ENCODE peak calls at places on chromosomes 6 and 20, in seven cellular contexts. D, S, H, X, G, I and B are unnamed samples.

GRCh38 chr6:137208279-137208678 is 10.9 kb downstream of the IFNGR1 start:
- DNase-seq in D (no peak), S (no peak), H (no peak), X (no peak), G (no peak), I (no peak), B (no peak)

GRCh38 chr20:47559141-47559540 is 57.5 kb downstream of the NCOA3 start:
- DNase-seq in D (no peak), S (no peak), H (no peak), X (no peak), G (no peak), I (no peak), B (peak; percentile 53)

GRCh38 chr6:127300411-127300810 is 33.7 kb downstream of the RNF146 start:
- DNase-seq in D (peak; percentile 20), S (no peak), H (peak; percentile 23), X (no peak), G (peak; percentile 43), I (no peak), B (peak; percentile 77)

GRCh38 chr6:168319279-168320051 is at the start of gene DACT2:
- DNase-seq in D (no peak), S (no peak), H (no peak), X (no peak), G (no peak), I (peak; percentile 30), B (peak; percentile 4)

GRCh38 chr6:137697267-137697938 is 169.7 kb upstream of the TNFAIP3 start:
- DNase-seq in D (no peak), S (no peak), H (peak; percentile 17), X (peak; percentile 70), G (peak; percentile 57), I (no peak), B (peak; percentile 87)

GRCh38 chr20:50798650-50799049 is 3.8 kb downstream of the BCAS4 start:
- DNase-seq in D (no peak), S (no peak), H (peak; percentile 28), X (no peak), G (peak; percentile 12), I (no peak), B (no peak)

GRCh38 chr6:11805259-11806053 is 26.9 kb upstream of the ADTRP start:
- DNase-seq in D (no peak), S (no peak), H (no peak), X (no peak), G (peak; percentile 52), I (no peak), B (no peak)

GRCh38 chr6:124372076-124372475 is 568.4 kb downstream of the NKAIN2 start:
- DNase-seq in D (no peak), S (no peak), H (no peak), X (no peak), G (no peak), I (no peak), B (no peak)

GRCh38 chr20:50149481-50150254 is 3.9 kb downstream of the PEDS1 start:
- DNase-seq in D (no peak), S (no peak), H (no peak), X (peak; percentile 65), G (no peak), I (no peak), B (no peak)

GRCh38 chr20:62688855-62689460 is 19.7 kb upstream of the NTSR1 start:
- DNase-seq in D (no peak), S (no peak), H (no peak), X (no peak), G (no peak), I (no peak), B (no peak)

GRCh38 chr20:52404676-52405075 is 213.1 kb upstream of the ZFP64 start:
- DNase-seq in D (no peak), S (no peak), H (no peak), X (no peak), G (no peak), I (no peak), B (no peak)

DNA sequence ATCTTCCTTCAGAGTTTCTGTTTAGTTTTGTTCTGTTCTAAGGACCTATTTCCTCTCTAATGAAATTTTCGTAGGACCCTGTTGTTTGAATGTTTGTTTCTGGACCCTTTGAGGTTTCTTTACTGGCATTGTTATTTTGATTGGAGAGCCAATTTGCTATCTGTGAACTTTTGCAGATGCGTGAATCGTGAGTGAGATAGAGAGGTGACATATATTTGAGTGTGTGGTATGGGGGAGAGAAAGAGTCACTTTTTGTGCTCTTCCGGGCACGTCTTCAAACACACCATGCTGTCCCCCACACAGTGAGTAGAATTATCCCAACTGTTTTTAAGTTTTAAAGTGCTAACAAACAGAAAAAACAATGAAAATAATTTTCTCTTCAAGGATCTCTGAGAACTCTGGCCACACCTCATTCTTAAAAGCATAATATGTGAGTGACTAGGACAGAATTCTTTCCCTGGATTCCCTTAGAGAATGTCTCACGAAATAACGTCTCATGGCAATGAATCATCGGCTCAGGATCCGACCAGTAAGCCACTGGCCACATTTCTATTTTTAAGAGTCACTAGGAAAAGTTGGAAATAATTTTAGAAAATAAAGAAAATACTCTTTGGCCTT is 235.6 kb upstream of the ZNF217 start:
- DNase-seq in D (peak; percentile 93), S (no peak), H (peak; percentile 99), X (no peak), G (peak; percentile 98), I (no peak), B (peak; percentile 97)
- H3K4me3 ChIP-seq in D (peak overlapping the region; percentile 11), S (peak overlapping the region; percentile 15), H (peak overlapping the region; percentile 61), X (no peak overlapping the region), G (peak overlapping the region; percentile 8), I (no peak overlapping the region), B (peak overlapping the region; percentile 38)

DNA sequence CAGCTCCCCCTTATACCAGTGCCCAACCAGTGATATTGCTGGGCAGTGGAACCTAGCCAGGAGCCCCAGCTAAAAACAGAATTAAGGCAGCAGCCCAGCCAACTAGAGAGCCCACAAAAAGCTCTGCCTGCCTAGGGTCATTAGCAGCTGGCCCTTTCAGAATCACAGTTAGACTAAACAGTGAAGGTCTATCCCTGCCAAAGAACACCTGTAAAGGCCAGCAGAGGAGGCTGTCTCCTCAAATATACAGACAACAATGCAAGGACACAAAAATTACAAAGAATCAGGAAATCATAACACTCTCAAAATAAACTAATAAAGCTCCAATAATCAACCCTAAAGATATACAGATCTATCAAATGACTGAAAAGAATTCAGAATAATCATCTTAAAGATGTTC is 77.8 kb upstream of the HTR1E start:
- DNase-seq in D (no peak), S (no peak), H (no peak), X (no peak), G (no peak), I (no peak), B (no peak)
- TF ChIP-seq CTCF in D (peak; percentile 12), S (no peak), H (no peak), X (no peak), G (no peak), I (no peak), B (no peak)

GRCh38 chr6:84077645-84078044 is 44.1 kb downstream of the MRAP2 start:
- DNase-seq in D (no peak), S (no peak), H (no peak), X (no peak), G (no peak), I (no peak), B (no peak)
- H3K4me3 ChIP-seq in D (no peak overlapping the region), S (no peak overlapping the region), H (no peak overlapping the region), X (no peak overlapping the region), G (no peak overlapping the region), I (no peak overlapping the region), B (no peak overlapping the region)

GRCh38 chr6:161200610-161201201 is 73.2 kb downstream of the AGPAT4 start:
- DNase-seq in D (no peak), S (no peak), H (no peak), X (no peak), G (no peak), I (no peak), B (no peak)
- TF ChIP-seq CTCF in D (peak; percentile 44), S (no peak), H (peak; percentile 38), X (no peak), G (no peak), I (no peak), B (peak; percentile 1)

GRCh38 chr6:142722010-142722409 is 223.0 kb downstream of the HIVEP2 start:
- DNase-seq in D (no peak), S (no peak), H (no peak), X (no peak), G (no peak), I (no peak), B (no peak)

GRCh38 chr6:142725024-142725770 is 219.8 kb downstream of the HIVEP2 start:
- DNase-seq in D (no peak), S (no peak), H (no peak), X (no peak), G (no peak), I (no peak), B (no peak)

GRCh38 chr6:142718667-142719191 is 226.2 kb downstream of the HIVEP2 start:
- DNase-seq in D (no peak), S (no peak), H (no peak), X (no peak), G (no peak), I (no peak), B (no peak)

GRCh38 chr6:142726616-142727015 is 218.4 kb downstream of the HIVEP2 start:
- DNase-seq in D (no peak), S (no peak), H (no peak), X (no peak), G (no peak), I (no peak), B (no peak)

DNA sequence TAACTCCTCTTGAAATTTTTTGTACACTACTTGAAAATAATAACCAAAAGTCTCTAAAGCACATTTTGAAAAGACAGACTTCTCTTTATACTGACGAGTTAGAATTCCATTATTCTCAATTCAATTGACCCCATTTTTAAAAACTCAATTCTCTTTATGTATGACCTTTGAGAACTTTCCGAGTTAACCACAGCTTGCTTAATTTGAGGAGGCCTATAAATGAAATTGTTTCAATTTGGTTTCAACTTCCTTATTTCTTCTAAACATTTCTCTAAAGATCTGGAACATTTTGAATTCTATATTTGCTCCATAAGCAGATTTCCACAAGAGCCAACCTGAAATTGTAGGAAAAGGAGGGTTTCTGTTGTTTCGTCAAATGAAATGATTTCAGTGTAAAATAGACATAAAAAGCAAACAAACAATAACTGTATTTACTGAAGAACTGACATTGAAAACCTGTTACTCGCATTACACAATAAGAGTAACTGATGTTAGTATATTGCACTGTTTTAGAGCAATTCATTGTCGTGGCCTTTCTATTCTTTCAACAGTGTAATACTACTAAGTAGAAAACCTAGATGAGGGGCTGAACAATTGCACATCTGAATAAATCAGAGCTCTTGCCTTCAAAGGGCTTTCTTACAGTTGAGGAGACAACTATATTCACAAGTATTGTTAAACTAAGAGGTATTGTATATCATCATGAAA is 223.6 kb downstream of the HIVEP2 start:
- DNase-seq in D (no peak), S (no peak), H (no peak), X (no peak), G (no peak), I (no peak), B (no peak)
- H3K4me3 ChIP-seq in D (no peak overlapping the region), S (no peak overlapping the region), H (no peak overlapping the region), X (no peak overlapping the region), G (no peak overlapping the region), I (no peak overlapping the region), B (no peak overlapping the region)

GRCh38 chr20:64053841-64054661 is 4.6 kb upstream of the SOX18 start:
- DNase-seq in D (no peak), S (no peak), H (peak; percentile 37), X (no peak), G (no peak), I (no peak), B (peak; percentile 84)
- TF ChIP-seq CTCF in D (peak; percentile 72), S (no peak), H (peak; percentile 53), X (no peak), G (peak; percentile 9), I (no peak), B (peak; percentile 30)